ENCODE peak calls at places on chromosome 3, in five cellular contexts. R is activated naive CD8-positive, alpha-beta T cell treated with anti-CD3 and anti-CD28 coated beads, Interleukin-2, amount 50 U/mL, for 16 hours; K is lower leg skin; P is CD14-positive monocyte; X is left lung. M is an unnamed sample.
A peak's percentile ranks its signal among the peaks of the same experiment; 100 is the strongest.

GRCh38 chr3:151835751-151836550 is 22.0 kb downstream of the AADAC start:
- DNase-seq in K (no peak), X (no peak), R (no peak), P (no peak), M (no peak)

GRCh38 chr3:117853923-117854322 is 1144.3 kb downstream of the TUSC7 start:
- DNase-seq in P (no peak), K (no peak), X (no peak), R (no peak), M (no peak)

GRCh38 chr3:65948833-65949573 is 89.7 kb downstream of the MAGI1 start:
- DNase-seq in X (no peak), K (no peak), R (no peak), P (no peak), M (no peak)

GRCh38 chr3:66397745-66398144 is 103.1 kb downstream of the LRIG1 start:
- DNase-seq in X (no peak), P (peak; percentile 59), K (peak; percentile 82), R (no peak), M (no peak)

GRCh38 chr3:25427155-25428002 is 684 bp upstream of the RARB start:
- DNase-seq in K (no peak), R (no peak), X (no peak), P (no peak), M (no peak)

GRCh38 chr3:156150434-156151066 is 30.2 kb downstream of the KCNAB1 start:
- DNase-seq in P (no peak), R (no peak), K (no peak), X (no peak), M (no peak)

GRCh38 chr3:37559461-37559860 is 302.2 kb upstream of the CTDSPL start:
- DNase-seq in P (no peak), K (no peak), R (no peak), X (no peak), M (no peak)

GRCh38 chr3:15011174-15011573 is 53.9 kb downstream of the MRPS25 start:
- DNase-seq in X (no peak), R (no peak), K (no peak), P (no peak), M (no peak)

GRCh38 chr3:141529256-141530132 is 42.7 kb downstream of the RASA2 start:
- DNase-seq in R (no peak), P (no peak), K (no peak), X (no peak), M (no peak)

GRCh38 chr3:13580256-13581023 is 31.5 kb downstream of the FBLN2 start:
- DNase-seq in X (no peak), R (no peak), K (no peak), P (no peak), M (no peak)

GRCh38 chr3:123188058-123188457 is 13.7 kb upstream of the SEC22A start:
- DNase-seq in K (no peak), P (no peak), R (no peak), X (no peak), M (no peak)

GRCh38 chr3:4303187-4304123 is at the start of gene SETMAR:
- DNase-seq in P (peak; percentile 76), R (peak; percentile 59), K (peak; percentile 98), X (peak; percentile 92), M (peak; percentile 92)

GRCh38 chr3:176579741-176580185 is 617.5 kb downstream of the TBL1XR1 start:
- DNase-seq in X (no peak), P (no peak), K (no peak), R (no peak), M (no peak)

GRCh38 chr3:108127301-108127988 is 36.6 kb upstream of the CD47 start:
- DNase-seq in R (peak; percentile 7), P (no peak), X (no peak), K (peak; percentile 82), M (no peak)

GRCh38 chr3:54146383-54147239 is 24.3 kb downstream of the CACNA2D3 start:
- DNase-seq in X (peak; percentile 36), P (no peak), K (no peak), R (no peak), M (peak; percentile 64)

GRCh38 chr3:146161725-146162047 is 702 bp upstream of the PLOD2 start:
- DNase-seq in P (no peak), X (peak; percentile 54), R (no peak), K (peak; percentile 85), M (no peak)

GRCh38 chr3:152517517-152517916 is 248.8 kb downstream of the MBNL1 start:
- DNase-seq in X (no peak), P (no peak), R (no peak), K (no peak), M (no peak)

GRCh38 chr3:195441476-195441970 is 1.3 kb downstream of the ACAP2 start:
- DNase-seq in X (no peak), P (no peak), K (no peak), R (no peak), M (no peak)

GRCh38 chr3:107704477-107704876 is 181.7 kb downstream of the BBX start:
- DNase-seq in R (no peak), K (no peak), X (no peak), P (no peak), M (no peak)

GRCh38 chr3:135382621-135383020 is 582.9 kb upstream of the PPP2R3A start:
- DNase-seq in X (no peak), K (no peak), R (no peak), P (no peak), M (no peak)

GRCh38 chr3:133424937-133425869 is 25.3 kb downstream of the BFSP2 start:
- DNase-seq in K (no peak), P (no peak), X (no peak), R (no peak), M (no peak)